ENCODE peak calls at places on chromosomes 13 and 19, in five cellular contexts. M is RPMI7951; Y is T1000; Z is activated CD4-positive, alpha-beta T cell treated with anti-CD3 and anti-CD28 coated beads, Interleukin-2, amount 50 U/mL, for 1 hour; U is erythroblast. L is an unnamed sample.

GRCh38 chr13:109998808-109999528 is 212.6 kb upstream of the IRS2 start:
- DNase-seq in M (peak), Y (peak), U (no peak), Z (no peak), L (peak)

GRCh38 chr19:49188626-49189200 is 31.1 kb downstream of the TRPM4 start:
- DNase-seq in Z (no peak), Y (no peak), U (no peak), M (no peak), L (no peak)

GRCh38 chr13:29422015-29422414 is 173.5 kb downstream of the SLC7A1 start:
- DNase-seq in M (no peak), Y (no peak), U (no peak), Z (no peak), L (no peak)

GRCh38 chr13:79647518-79647917 is 166.6 kb downstream of the NDFIP2 start:
- DNase-seq in Y (no peak), U (no peak), Z (no peak), M (no peak), L (peak)

GRCh38 chr19:34253711-34254551 is 423 bp upstream of the GARRE1 start:
- DNase-seq in M (no peak), Y (peak), Z (no peak), U (peak), L (peak)

GRCh38 chr19:46225558-46226004 is 4.0 kb upstream of the IGFL1 start:
- DNase-seq in U (no peak), Z (no peak), Y (no peak), M (peak), L (no peak)

GRCh38 chr13:34364633-34365032 is 546.7 kb downstream of the RFC3 start:
- DNase-seq in U (no peak), M (no peak), Z (no peak), Y (no peak), L (no peak)

GRCh38 chr13:110329798-110330461 is 22.8 kb downstream of the COL4A2 start:
- DNase-seq in M (no peak), Y (no peak), Z (no peak), U (no peak), L (no peak)

GRCh38 chr19:47190167-47190727 is 40.8 kb downstream of the BBC3 start:
- DNase-seq in U (no peak), M (peak), Z (peak), Y (no peak), L (peak)

GRCh38 chr13:106533940-106534843 is 1.3 kb downstream of the EFNB2 start:
- DNase-seq in U (peak), Z (peak), Y (peak), M (peak), L (peak)

GRCh38 chr13:79905018-79905417 is 424.1 kb downstream of the NDFIP2 start:
- DNase-seq in U (no peak), M (no peak), Y (no peak), Z (no peak), L (no peak)

GRCh38 chr13:38355595-38356120 is 6.0 kb downstream of the UFM1 start:
- DNase-seq in Y (no peak), M (no peak), Z (no peak), U (no peak), L (no peak)

GRCh38 chr13:77338329-77338728 is 11.4 kb upstream of the MYCBP2 start:
- DNase-seq in Y (no peak), Z (no peak), U (no peak), M (no peak), L (no peak)

GRCh38 chr13:112733112-112733511 is 43.3 kb downstream of the ATP11A start:
- DNase-seq in M (no peak), Z (no peak), Y (no peak), U (no peak), L (no peak)

GRCh38 chr19:19594371-19594770 is 24.1 kb downstream of the PBX4 start:
- DNase-seq in Z (no peak), U (no peak), Y (no peak), M (no peak), L (no peak)

GRCh38 chr13:24208314-24208713 is 47.8 kb downstream of the SPATA13 start:
- DNase-seq in M (peak), Z (no peak), U (no peak), Y (peak), L (peak)

GRCh38 chr19:54390942-54391577 is 24.2 kb upstream of the TTYH1 start:
- DNase-seq in U (peak), M (peak), Z (peak), Y (no peak), L (peak)

GRCh38 chr13:27665333-27665732 is 43.6 kb downstream of the POLR1D start:
- DNase-seq in M (no peak), Z (no peak), Y (no peak), U (no peak), L (no peak)

GRCh38 chr13:20125129-20125782 is 35.6 kb downstream of the GJA3 start:
- DNase-seq in U (no peak), M (peak), Y (no peak), Z (no peak), L (peak)

GRCh38 chr13:73625562-73626339 is 508.5 kb downstream of the KLF12 start:
- DNase-seq in Z (peak), U (no peak), Y (no peak), M (no peak), L (no peak)

GRCh38 chr13:37715606-37716015 is 117.0 kb upstream of the POSTN start:
- DNase-seq in M (peak), Y (no peak), Z (no peak), U (no peak), L (peak)

GRCh38 chr13:39159393-39159792 is 121.1 kb downstream of the NHLRC3 start:
- DNase-seq in U (no peak), M (no peak), Z (no peak), Y (no peak), L (no peak)

GRCh38 chr13:23673354-23673753 is 103.1 kb downstream of the TNFRSF19 start:
- DNase-seq in Y (no peak), Z (no peak), M (peak), U (no peak), L (peak)

GRCh38 chr13:49651775-49652690 is 23.7 kb downstream of the ARL11 start:
- DNase-seq in Z (no peak), M (no peak), Y (no peak), U (no peak), L (no peak)

GRCh38 chr19:18206018-18206417 is 2.2 kb upstream of the RAB3A start:
- DNase-seq in M (no peak), Z (no peak), U (no peak), Y (no peak), L (no peak)

GRCh38 chr13:52851153-52851962 is 2.9 kb upstream of the PCDH8 start:
- DNase-seq in Z (no peak), Y (no peak), U (no peak), M (peak), L (no peak)

GRCh38 chr19:1767464-1767933 is 14.2 kb downstream of the ONECUT3 start:
- DNase-seq in Z (peak), M (no peak), U (peak), Y (peak), L (no peak)

GRCh38 chr19:13031917-13032623 is 36.8 kb downstream of the NFIX start:
- DNase-seq in Z (no peak), Y (no peak), U (no peak), M (peak), L (no peak)

GRCh38 chr19:49168421-49168820 is 10.8 kb downstream of the TRPM4 start:
- DNase-seq in Z (no peak), U (no peak), Y (no peak), M (no peak), L (no peak)

GRCh38 chr13:110304256-110304655 is 2.7 kb downstream of the COL4A1 start:
- DNase-seq in M (peak), Y (no peak), Z (no peak), U (no peak), L (peak)

GRCh38 chr13:110699148-110700145 is 6.5 kb downstream of the CARS2 start:
- DNase-seq in Y (no peak), Z (no peak), M (no peak), U (no peak), L (no peak)

GRCh38 chr13:50386527-50387123 is 371.4 kb downstream of the KCNRG start:
- DNase-seq in U (no peak), Z (no peak), Y (no peak), M (no peak), L (no peak)

GRCh38 chr19:6947745-6948144 is 60.4 kb downstream of the ADGRE1 start:
- DNase-seq in Y (no peak), M (peak), Z (no peak), U (no peak), L (peak)

GRCh38 chr19:18790566-18791314 is at the start of gene COMP:
- DNase-seq in Z (no peak), U (no peak), Y (no peak), M (no peak), L (no peak)

GRCh38 chr13:70253834-70254233 is 145.6 kb upstream of the KLHL1 start:
- DNase-seq in M (no peak), Z (no peak), Y (no peak), U (no peak), L (peak)

GRCh38 chr13:114112231-114112825 is 20.1 kb downstream of the RASA3 start:
- DNase-seq in Z (no peak), U (no peak), M (no peak), Y (no peak), L (no peak)

GRCh38 chr19:13993554-13994308 is 12.4 kb downstream of the RFX1 start:
- DNase-seq in U (no peak), M (no peak), Y (no peak), Z (no peak), L (no peak)

L was measured in HT1080.